ENCODE peak calls at places on chromosome 10, in nine cellular contexts. F is IMR-90, H is type B pancreatic cell, J is PC-3, L is chondrocyte, Z is thyroid gland, C is astrocyte, T is GM12865, N is nephron progenitor cell. M is an unnamed sample.

GRCh38 chr10:43396061-43396927 is 12.7 kb downstream of the HNRNPF start:
- DNase-seq in F (peak; percentile 58), H (peak; percentile 84), J (peak; percentile 82), L (peak; percentile 84), Z (peak; percentile 82), C (peak; percentile 51), T (peak; percentile 91), N (peak; percentile 83), M (peak; percentile 88)

GRCh38 chr10:110216942-110217341 is 9.5 kb downstream of the MXI1 start:
- DNase-seq in F (no peak), H (no peak), J (no peak), L (no peak), Z (no peak), C (no peak), T (no peak), N (no peak), M (no peak)

GRCh38 chr10:132841254-132841975 is 55.5 kb upstream of the NKX6-2 start:
- DNase-seq in F (no peak), H (peak; percentile 60), J (no peak), L (no peak), Z (no peak), C (no peak), T (no peak), N (no peak), M (peak; percentile 70)

GRCh38 chr10:58782876-58783859 is 270.5 kb downstream of the BICC1 start:
- DNase-seq in F (peak; percentile 25), H (no peak), J (peak; percentile 16), L (no peak), Z (peak; percentile 16), C (no peak), T (no peak), N (peak; percentile 3), M (no peak)

GRCh38 chr10:66637273-66638036 is 288.4 kb upstream of the LRRTM3 start:
- DNase-seq in F (no peak), H (no peak), J (peak; percentile 69), L (no peak), Z (no peak), C (no peak), T (no peak), N (no peak), M (no peak)

GRCh38 chr10:86411852-86412550 is 45.4 kb upstream of the GRID1 start:
- DNase-seq in F (no peak), H (no peak), J (no peak), L (no peak), Z (no peak), C (no peak), T (no peak), N (no peak), M (peak; percentile 48)

GRCh38 chr10:112562803-112563663 is 116.0 kb downstream of the VTI1A start:
- DNase-seq in F (peak; percentile 43), H (no peak), J (peak; percentile 70), L (no peak), Z (no peak), C (peak; percentile 18), T (no peak), N (no peak), M (no peak)

GRCh38 chr10:108204528-108205313 is 1040.2 kb upstream of the SORCS1 start:
- DNase-seq in F (no peak), H (no peak), J (peak; percentile 76), L (no peak), Z (no peak), C (no peak), T (peak; percentile 69), N (peak; percentile 37), M (no peak)

GRCh38 chr10:122142652-122143237 is 128.4 kb upstream of the BTBD16 start:
- DNase-seq in F (no peak), H (no peak), J (peak; percentile 35), L (no peak), Z (peak; percentile 56), C (no peak), T (no peak), N (peak; percentile 81), M (no peak)

GRCh38 chr10:37067576-37067975 is 57.8 kb upstream of the ANKRD30A start:
- DNase-seq in F (no peak), H (no peak), J (peak; percentile 95), L (no peak), Z (no peak), C (no peak), T (no peak), N (no peak), M (no peak)

GRCh38 chr10:35412900-35413491 is 76.7 kb downstream of the CCNY start:
- DNase-seq in F (peak; percentile 61), H (no peak), J (peak; percentile 68), L (no peak), Z (no peak), C (peak; percentile 85), T (no peak), N (no peak), M (no peak)

GRCh38 chr10:4786043-4786839 is 39.8 kb upstream of the AKR1E2 start:
- DNase-seq in F (no peak), H (no peak), J (peak; percentile 58), L (no peak), Z (no peak), C (no peak), T (no peak), N (no peak), M (no peak)

GRCh38 chr10:17643339-17643754 is 604 bp upstream of the STAM start:
- DNase-seq in F (peak; percentile 78), H (no peak), J (peak; percentile 61), L (no peak), Z (peak; percentile 74), C (peak; percentile 76), T (no peak), N (peak; percentile 59), M (peak; percentile 87)

GRCh38 chr10:109886788-109887155 is 36.5 kb downstream of the XPNPEP1 start:
- DNase-seq in F (peak; percentile 26), H (no peak), J (no peak), L (no peak), Z (no peak), C (no peak), T (no peak), N (no peak), M (no peak)

DNA sequence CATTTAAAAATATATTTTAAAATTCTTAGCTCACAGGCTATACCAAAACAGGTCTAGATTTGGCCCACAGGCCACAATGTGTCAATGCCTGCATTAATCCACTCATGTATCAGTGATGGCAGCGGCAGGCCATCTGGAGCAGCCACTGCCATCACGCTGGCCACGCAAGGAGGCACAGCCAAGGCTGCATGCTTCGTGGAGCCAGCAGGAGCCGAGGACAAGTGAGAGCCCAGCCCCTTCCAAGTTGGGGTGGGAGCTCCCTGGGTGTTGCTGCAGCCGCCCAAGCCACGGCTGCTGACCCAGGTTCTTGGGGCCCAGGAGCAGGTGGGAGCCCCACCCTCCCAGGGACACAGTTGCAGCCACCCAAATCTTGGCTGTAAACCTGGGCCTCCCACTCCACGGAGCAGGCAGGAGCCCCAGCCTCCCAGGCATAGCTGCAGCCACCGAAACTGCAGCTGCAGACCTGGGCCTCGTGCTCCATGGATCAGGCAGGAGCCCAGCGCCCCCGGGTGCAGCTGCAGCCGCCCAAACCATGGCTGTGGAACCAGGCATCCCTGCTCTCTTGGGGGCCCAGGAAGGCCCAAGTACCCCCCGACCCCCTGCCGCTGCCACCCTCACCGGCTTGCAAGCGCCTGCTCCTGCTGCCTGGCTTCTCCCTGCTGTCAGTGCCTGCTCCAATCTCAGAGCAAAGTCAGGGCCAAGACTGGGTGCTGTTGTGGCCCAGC is 87.3 kb upstream of the CACUL1 start:
- DNase-seq in F (no peak), H (no peak), J (no peak), L (no peak), Z (no peak), C (no peak), T (no peak), N (no peak), M (no peak)
- TF ChIP-seq CTCF in F (no peak), H (no peak), J (no peak), L (no peak), Z (no peak), C (no peak), T (no peak), N (no peak), M (no peak)

DNA sequence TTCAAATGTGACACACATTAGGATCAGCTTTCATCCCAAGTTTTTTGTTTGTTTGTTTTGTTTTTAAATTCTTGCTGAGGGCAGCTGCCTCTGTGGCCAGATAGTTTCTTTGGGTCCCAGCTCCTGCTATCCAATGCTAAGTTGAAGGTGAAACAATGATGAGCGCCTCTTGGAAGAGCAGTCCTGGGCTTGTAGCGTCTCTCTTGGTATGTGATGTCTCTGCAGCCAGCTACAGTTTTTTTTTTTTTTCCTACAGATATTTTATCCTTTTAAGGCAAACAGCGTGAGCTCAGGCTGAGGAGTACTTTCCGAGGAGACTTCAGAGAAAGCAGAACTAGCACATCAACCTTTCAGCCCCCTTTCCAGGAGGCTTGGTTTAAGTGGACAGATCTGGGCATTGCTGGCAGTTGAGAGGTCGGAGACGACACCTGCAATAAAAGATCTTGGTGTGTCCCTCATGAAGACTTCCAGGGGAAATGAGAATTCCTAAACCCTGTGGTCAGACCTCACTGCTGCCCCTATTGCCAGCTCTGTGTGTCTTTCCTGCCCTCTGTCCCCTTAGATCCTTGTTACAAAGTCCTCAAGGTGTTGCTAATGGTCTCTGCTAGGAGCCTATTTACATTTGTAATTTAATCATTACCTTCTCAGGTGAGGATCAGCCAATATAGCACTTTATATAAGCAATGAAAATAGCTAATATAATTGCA is 9.1 kb downstream of the PRKG1 start:
- DNase-seq in F (peak; percentile 52), H (no peak), J (no peak), L (no peak), Z (no peak), C (no peak), T (no peak), N (no peak), M (no peak)
- TF ChIP-seq CTCF in F (no peak), H (no peak), J (peak; percentile 33), L (peak; percentile 51), Z (no peak), C (no peak), T (no peak), N (no peak), M (no peak)

GRCh38 chr10:62414359-62414758 is 40.2 kb downstream of the ZNF365 start:
- DNase-seq in F (no peak), H (no peak), J (peak; percentile 88), L (no peak), Z (no peak), C (no peak), T (no peak), N (no peak), M (no peak)
- TF ChIP-seq CTCF in F (no peak), H (peak; percentile 48), J (peak; percentile 91), L (peak; percentile 27), Z (no peak), C (peak; percentile 15), T (no peak), N (no peak), M (peak; percentile 22)

DNA sequence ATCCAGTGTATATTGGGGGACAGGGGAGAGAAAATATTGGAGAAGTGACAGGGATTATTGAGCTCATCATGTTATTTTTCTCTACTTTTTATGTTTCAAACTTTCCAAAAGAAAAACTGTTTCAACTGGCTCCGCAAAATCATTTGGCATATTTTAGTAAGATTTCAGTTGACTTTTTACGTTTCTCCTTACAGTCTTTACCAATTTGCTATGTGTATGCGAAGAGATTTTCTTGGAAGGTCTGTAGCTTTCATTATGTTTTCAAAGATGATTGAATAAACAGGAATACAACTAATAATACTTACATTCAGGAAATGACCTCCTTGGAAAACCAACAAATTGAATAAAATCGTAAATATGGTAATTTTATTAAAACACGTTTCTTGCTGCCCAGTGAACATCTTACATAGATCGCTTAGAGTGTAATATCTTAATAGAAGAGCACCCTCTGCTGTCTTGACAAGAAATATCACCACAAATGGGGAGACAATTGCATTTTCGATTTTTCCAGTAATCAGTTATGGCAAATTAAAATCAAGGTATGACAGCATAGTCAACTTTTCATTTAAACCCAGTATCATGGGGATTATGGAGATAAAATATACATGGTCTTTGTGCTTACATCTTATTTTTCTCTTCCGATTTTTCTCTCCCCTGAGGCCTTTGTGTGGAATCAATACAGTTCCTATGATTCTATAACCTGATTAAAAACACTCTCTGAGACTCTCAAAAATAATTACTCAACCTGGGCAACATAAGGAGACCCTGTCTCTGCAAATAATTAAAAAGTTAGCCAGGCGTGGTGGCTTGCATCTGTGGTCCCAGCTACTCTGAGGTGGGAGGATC is 43.1 kb downstream of the MBL2 start:
- DNase-seq in F (peak; percentile 43), H (no peak), J (peak; percentile 95), L (no peak), Z (no peak), C (peak; percentile 7), T (peak; percentile 13), N (no peak), M (no peak)
- TF ChIP-seq CTCF in F (peak; percentile 68), H (peak; percentile 79), J (peak; percentile 100), L (peak; percentile 92), Z (no peak), C (peak; percentile 60), T (peak; percentile 32), N (peak; percentile 57), M (peak; percentile 77)

M was measured in osteocyte.